ENCODE peak calls at places on chromosomes 7 and 10, in eight cellular contexts. One of them, this sample, is unnamed.

GRCh38 chr7:33981221-33981620 is 75.9 kb downstream of the BMPER start:
- DNase-seq in psoas muscle: no peak
- DNase-seq in lower lobe of right lung: no peak
- DNase-seq in fibroblast of pulmonary artery: peak
- DNase-seq in neural progenitor cell: no peak
- DNase-seq in spleen: no peak
- DNase-seq in WERI-Rb-1: no peak
- DNase-seq in kidney epithelial cell: no peak
- DNase-seq in this sample: no peak

GRCh38 chr7:46290374-46291061 is 369.4 kb upstream of the IGFBP3 start:
- DNase-seq in kidney epithelial cell: no peak
- DNase-seq in neural progenitor cell: no peak
- DNase-seq in spleen: no peak
- DNase-seq in WERI-Rb-1: no peak
- DNase-seq in psoas muscle: no peak
- DNase-seq in lower lobe of right lung: no peak
- DNase-seq in fibroblast of pulmonary artery: no peak
- DNase-seq in this sample: no peak

GRCh38 chr7:43534110-43534509 is 48.8 kb upstream of the STK17A start:
- DNase-seq in psoas muscle: no peak
- DNase-seq in spleen: no peak
- DNase-seq in fibroblast of pulmonary artery: peak
- DNase-seq in kidney epithelial cell: no peak
- DNase-seq in lower lobe of right lung: no peak
- DNase-seq in WERI-Rb-1: no peak
- DNase-seq in neural progenitor cell: no peak
- DNase-seq in this sample: no peak

GRCh38 chr10:94524146-94524545 is 21.4 kb upstream of the HELLS start:
- DNase-seq in lower lobe of right lung: no peak
- DNase-seq in WERI-Rb-1: no peak
- DNase-seq in neural progenitor cell: no peak
- DNase-seq in psoas muscle: no peak
- DNase-seq in fibroblast of pulmonary artery: peak
- DNase-seq in kidney epithelial cell: no peak
- DNase-seq in spleen: no peak
- DNase-seq in this sample: no peak

GRCh38 chr7:16034353-16034752 is 347.9 kb upstream of the MEOX2 start:
- DNase-seq in lower lobe of right lung: no peak
- DNase-seq in kidney epithelial cell: no peak
- DNase-seq in spleen: no peak
- DNase-seq in WERI-Rb-1: no peak
- DNase-seq in neural progenitor cell: no peak
- DNase-seq in psoas muscle: no peak
- DNase-seq in fibroblast of pulmonary artery: peak
- DNase-seq in this sample: no peak

GRCh38 chr7:18727094-18727870 is 231.7 kb downstream of the HDAC9 start:
- DNase-seq in lower lobe of right lung: no peak
- DNase-seq in fibroblast of pulmonary artery: peak
- DNase-seq in psoas muscle: no peak
- DNase-seq in kidney epithelial cell: no peak
- DNase-seq in neural progenitor cell: no peak
- DNase-seq in WERI-Rb-1: no peak
- DNase-seq in spleen: no peak
- DNase-seq in this sample: no peak

GRCh38 chr10:14738011-14738510 is 36.6 kb downstream of the FAM107B start:
- DNase-seq in neural progenitor cell: no peak
- DNase-seq in spleen: no peak
- DNase-seq in fibroblast of pulmonary artery: no peak
- DNase-seq in lower lobe of right lung: no peak
- DNase-seq in kidney epithelial cell: no peak
- DNase-seq in psoas muscle: no peak
- DNase-seq in WERI-Rb-1: no peak
- DNase-seq in this sample: no peak

GRCh38 chr10:73625004-73625883 is 16.0 kb downstream of the MYOZ1 start:
- DNase-seq in neural progenitor cell: peak
- DNase-seq in kidney epithelial cell: no peak
- DNase-seq in psoas muscle: no peak
- DNase-seq in lower lobe of right lung: no peak
- DNase-seq in spleen: peak
- DNase-seq in fibroblast of pulmonary artery: peak
- DNase-seq in WERI-Rb-1: peak
- DNase-seq in this sample: no peak

GRCh38 chr7:28530175-28531142 is 118.1 kb downstream of the CREB5 start:
- DNase-seq in lower lobe of right lung: peak
- DNase-seq in psoas muscle: no peak
- DNase-seq in fibroblast of pulmonary artery: no peak
- DNase-seq in spleen: no peak
- DNase-seq in kidney epithelial cell: no peak
- DNase-seq in WERI-Rb-1: no peak
- DNase-seq in neural progenitor cell: no peak
- DNase-seq in this sample: no peak

GRCh38 chr10:103638948-103639347 is 145.4 kb downstream of the NEURL1 start:
- DNase-seq in lower lobe of right lung: no peak
- DNase-seq in psoas muscle: no peak
- DNase-seq in fibroblast of pulmonary artery: no peak
- DNase-seq in neural progenitor cell: no peak
- DNase-seq in WERI-Rb-1: no peak
- DNase-seq in spleen: no peak
- DNase-seq in kidney epithelial cell: no peak
- DNase-seq in this sample: no peak

GRCh38 chr7:158030071-158030470 is 557.6 kb downstream of the PTPRN2 start:
- DNase-seq in kidney epithelial cell: no peak
- DNase-seq in lower lobe of right lung: no peak
- DNase-seq in psoas muscle: no peak
- DNase-seq in spleen: peak
- DNase-seq in neural progenitor cell: peak
- DNase-seq in fibroblast of pulmonary artery: no peak
- DNase-seq in WERI-Rb-1: no peak
- DNase-seq in this sample: no peak

GRCh38 chr7:152121432-152121831 is 96.0 kb downstream of the GALNT11 start:
- DNase-seq in neural progenitor cell: no peak
- DNase-seq in fibroblast of pulmonary artery: no peak
- DNase-seq in spleen: no peak
- DNase-seq in psoas muscle: no peak
- DNase-seq in WERI-Rb-1: no peak
- DNase-seq in lower lobe of right lung: no peak
- DNase-seq in kidney epithelial cell: no peak
- DNase-seq in this sample: no peak

GRCh38 chr7:8742837-8743236 is 309.4 kb downstream of the NXPH1 start:
- DNase-seq in kidney epithelial cell: no peak
- DNase-seq in lower lobe of right lung: no peak
- DNase-seq in spleen: no peak
- DNase-seq in neural progenitor cell: no peak
- DNase-seq in psoas muscle: no peak
- DNase-seq in fibroblast of pulmonary artery: no peak
- DNase-seq in WERI-Rb-1: no peak
- DNase-seq in this sample: no peak

GRCh38 chr7:32037650-32038198 is 32.5 kb downstream of the PDE1C start:
- DNase-seq in lower lobe of right lung: no peak
- DNase-seq in fibroblast of pulmonary artery: no peak
- DNase-seq in spleen: no peak
- DNase-seq in psoas muscle: no peak
- DNase-seq in neural progenitor cell: no peak
- DNase-seq in kidney epithelial cell: no peak
- DNase-seq in WERI-Rb-1: no peak
- DNase-seq in this sample: no peak

GRCh38 chr7:13829914-13830603 is 159.4 kb downstream of the ETV1 start:
- DNase-seq in lower lobe of right lung: no peak
- DNase-seq in psoas muscle: no peak
- DNase-seq in fibroblast of pulmonary artery: peak
- DNase-seq in kidney epithelial cell: no peak
- DNase-seq in neural progenitor cell: no peak
- DNase-seq in WERI-Rb-1: no peak
- DNase-seq in spleen: no peak
- DNase-seq in this sample: no peak

GRCh38 chr10:74026428-74026979 is 28.6 kb downstream of the VCL start:
- DNase-seq in neural progenitor cell: no peak
- DNase-seq in kidney epithelial cell: no peak
- DNase-seq in fibroblast of pulmonary artery: no peak
- DNase-seq in spleen: no peak
- DNase-seq in lower lobe of right lung: no peak
- DNase-seq in WERI-Rb-1: no peak
- DNase-seq in psoas muscle: no peak
- DNase-seq in this sample: no peak

DNA sequence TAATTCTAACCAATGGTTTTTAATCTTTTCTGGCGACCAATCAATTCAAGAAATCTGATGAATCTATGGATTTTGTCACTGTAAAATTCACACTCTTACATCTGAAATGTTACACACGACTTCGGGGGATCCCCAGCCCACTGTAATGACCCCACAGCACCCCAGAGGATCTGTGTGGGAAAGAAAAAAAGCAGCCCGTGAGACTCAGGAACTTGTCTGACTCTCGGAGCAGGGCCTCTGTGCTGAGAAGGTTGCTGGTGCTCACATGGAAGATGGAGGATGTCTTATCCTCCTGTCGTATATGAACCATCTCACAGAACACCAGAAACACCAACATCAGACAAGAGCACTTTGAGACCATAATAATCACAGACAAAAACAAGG is 228.4 kb upstream of the INHBA start:
- DNase-seq in neural progenitor cell: no peak
- DNase-seq in lower lobe of right lung: no peak
- DNase-seq in WERI-Rb-1: no peak
- DNase-seq in spleen: no peak
- DNase-seq in fibroblast of pulmonary artery: no peak
- DNase-seq in psoas muscle: no peak
- DNase-seq in kidney epithelial cell: no peak
- DNase-seq in this sample: no peak
- TF ChIP-seq CTCF in neural progenitor cell: no peak
- TF ChIP-seq CTCF in lower lobe of right lung: no peak
- TF ChIP-seq CTCF in WERI-Rb-1: no peak
- TF ChIP-seq CTCF in spleen: no peak
- TF ChIP-seq CTCF in fibroblast of pulmonary artery: no peak
- TF ChIP-seq CTCF in psoas muscle: no peak
- TF ChIP-seq CTCF in kidney epithelial cell: no peak
- TF ChIP-seq CTCF in this sample: no peak

GRCh38 chr10:122112625-122113160 is 123.7 kb downstream of the TACC2 start:
- DNase-seq in WERI-Rb-1: peak
- DNase-seq in kidney epithelial cell: peak
- DNase-seq in fibroblast of pulmonary artery: peak
- DNase-seq in psoas muscle: peak
- DNase-seq in neural progenitor cell: peak
- DNase-seq in lower lobe of right lung: peak
- DNase-seq in spleen: peak
- DNase-seq in this sample: peak
- TF ChIP-seq CTCF in WERI-Rb-1: peak
- TF ChIP-seq CTCF in kidney epithelial cell: peak
- TF ChIP-seq CTCF in fibroblast of pulmonary artery: peak
- TF ChIP-seq CTCF in psoas muscle: peak
- TF ChIP-seq CTCF in neural progenitor cell: peak
- TF ChIP-seq CTCF in lower lobe of right lung: peak
- TF ChIP-seq CTCF in spleen: peak
- TF ChIP-seq CTCF in this sample: peak

GRCh38 chr7:30887464-30887872 is 24.2 kb upstream of the AQP1 start:
- DNase-seq in WERI-Rb-1: peak
- DNase-seq in neural progenitor cell: peak
- DNase-seq in psoas muscle: no peak
- DNase-seq in spleen: no peak
- DNase-seq in fibroblast of pulmonary artery: no peak
- DNase-seq in lower lobe of right lung: no peak
- DNase-seq in kidney epithelial cell: no peak
- DNase-seq in this sample: no peak

GRCh38 chr7:30884881-30885280 is 26.8 kb upstream of the AQP1 start:
- DNase-seq in kidney epithelial cell: no peak
- DNase-seq in spleen: no peak
- DNase-seq in fibroblast of pulmonary artery: no peak
- DNase-seq in WERI-Rb-1: no peak
- DNase-seq in lower lobe of right lung: no peak
- DNase-seq in neural progenitor cell: no peak
- DNase-seq in psoas muscle: no peak
- DNase-seq in this sample: no peak

GRCh38 chr7:30893357-30893756 is 18.3 kb upstream of the AQP1 start:
- DNase-seq in neural progenitor cell: no peak
- DNase-seq in kidney epithelial cell: no peak
- DNase-seq in lower lobe of right lung: no peak
- DNase-seq in WERI-Rb-1: no peak
- DNase-seq in psoas muscle: peak
- DNase-seq in fibroblast of pulmonary artery: peak
- DNase-seq in spleen: no peak
- DNase-seq in this sample: no peak

GRCh38 chr7:30886608-30887011 is 25.0 kb upstream of the AQP1 start:
- DNase-seq in spleen: no peak
- DNase-seq in fibroblast of pulmonary artery: no peak
- DNase-seq in lower lobe of right lung: no peak
- DNase-seq in WERI-Rb-1: no peak
- DNase-seq in kidney epithelial cell: no peak
- DNase-seq in neural progenitor cell: no peak
- DNase-seq in psoas muscle: no peak
- DNase-seq in this sample: no peak

DNA sequence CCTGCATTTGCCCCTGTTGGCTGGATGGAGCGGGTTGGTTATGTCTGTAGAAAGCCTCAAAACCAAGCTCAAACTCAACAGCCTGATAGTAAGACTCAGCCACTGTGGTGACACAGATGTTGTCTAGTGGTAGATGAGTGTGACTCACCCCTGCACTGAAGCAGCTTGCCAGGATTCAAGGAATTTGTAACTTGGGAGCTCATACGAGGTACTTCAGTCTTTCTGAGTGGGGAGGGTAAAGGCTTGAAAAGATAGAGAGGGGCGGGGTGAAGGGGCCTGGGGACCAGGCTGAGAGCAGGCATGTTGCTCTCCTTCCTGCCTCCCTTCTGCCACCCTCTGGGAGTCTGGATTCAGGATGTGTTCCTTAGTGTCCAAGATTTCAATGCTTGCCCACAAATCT is 22.9 kb upstream of the AQP1 start:
- DNase-seq in kidney epithelial cell: peak
- DNase-seq in spleen: no peak
- DNase-seq in lower lobe of right lung: no peak
- DNase-seq in fibroblast of pulmonary artery: peak
- DNase-seq in WERI-Rb-1: no peak
- DNase-seq in neural progenitor cell: no peak
- DNase-seq in psoas muscle: no peak
- DNase-seq in this sample: no peak
- TF ChIP-seq CTCF in kidney epithelial cell: no peak
- TF ChIP-seq CTCF in spleen: no peak
- TF ChIP-seq CTCF in lower lobe of right lung: no peak
- TF ChIP-seq CTCF in fibroblast of pulmonary artery: no peak
- TF ChIP-seq CTCF in WERI-Rb-1: no peak
- TF ChIP-seq CTCF in neural progenitor cell: no peak
- TF ChIP-seq CTCF in psoas muscle: no peak
- TF ChIP-seq CTCF in this sample: peak

DNA sequence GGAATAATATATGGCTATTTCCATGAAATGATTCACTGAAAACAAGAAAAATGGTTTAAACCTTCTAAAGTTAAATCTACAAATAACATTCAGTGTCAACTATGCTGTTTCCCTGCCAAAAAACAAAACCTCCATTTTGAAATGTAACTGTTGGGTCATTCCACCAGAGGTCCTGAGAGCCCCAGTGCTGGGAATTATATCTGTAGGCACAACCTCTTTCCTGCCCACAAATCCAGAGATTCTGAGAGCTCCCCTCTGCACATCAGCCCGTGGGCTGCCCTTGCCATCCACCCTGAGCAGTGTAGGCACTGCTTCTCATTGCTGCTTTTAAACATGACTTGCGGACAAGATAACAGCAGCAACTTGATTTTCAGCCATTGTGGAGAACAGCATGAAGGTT is 198.6 kb downstream of the TMEM178B start:
- DNase-seq in fibroblast of pulmonary artery: no peak
- DNase-seq in neural progenitor cell: peak
- DNase-seq in lower lobe of right lung: no peak
- DNase-seq in spleen: no peak
- DNase-seq in WERI-Rb-1: no peak
- DNase-seq in psoas muscle: no peak
- DNase-seq in kidney epithelial cell: no peak
- DNase-seq in this sample: no peak
- TF ChIP-seq CTCF in fibroblast of pulmonary artery: no peak
- TF ChIP-seq CTCF in neural progenitor cell: peak
- TF ChIP-seq CTCF in lower lobe of right lung: no peak
- TF ChIP-seq CTCF in spleen: no peak
- TF ChIP-seq CTCF in WERI-Rb-1: no peak
- TF ChIP-seq CTCF in psoas muscle: no peak
- TF ChIP-seq CTCF in kidney epithelial cell: no peak
- TF ChIP-seq CTCF in this sample: no peak